ENCODE peak calls at places on chromosomes 1 and 21, in seven cellular contexts. C, H, N, J, E, Z and B are unnamed samples. For H3K4me1, the result is how much of the 10 kb centered on the place peaks cover.

GRCh38 chr1:17540255-17541001 is 930 bp downstream of the ARHGEF10L start:
- DNase-seq in C (peak), H (no peak), N (peak), J (no peak), E (no peak), Z (no peak), B (no peak)

GRCh38 chr21:45421071-45421845 is 16.3 kb downstream of the COL18A1 start:
- DNase-seq in C (peak), H (no peak), N (no peak), J (no peak), E (peak), Z (peak), B (no peak)

GRCh38 chr1:108033486-108034081 is 68.6 kb upstream of the VAV3 start:
- DNase-seq in C (no peak), H (no peak), N (no peak), J (no peak), E (no peak), Z (no peak), B (no peak)

GRCh38 chr21:43188712-43189151 is 19.9 kb downstream of the CRYAA start:
- DNase-seq in C (no peak), H (no peak), N (peak), J (no peak), E (no peak), Z (peak), B (no peak)

GRCh38 chr1:76128096-76128495 is 53.5 kb downstream of the ST6GALNAC3 start:
- DNase-seq in C (no peak), H (no peak), N (no peak), J (no peak), E (no peak), Z (no peak), B (no peak)

GRCh38 chr1:84841971-84842370 is 51.0 kb downstream of the LPAR3 start:
- DNase-seq in C (no peak), H (no peak), N (no peak), J (no peak), E (no peak), Z (no peak), B (no peak)

GRCh38 chr1:225700164-225700740 is 47.3 kb upstream of the ENAH start:
- DNase-seq in C (no peak), H (peak), N (no peak), J (peak), E (no peak), Z (no peak), B (no peak)

GRCh38 chr1:10204003-10204642 is 6.2 kb upstream of the KIF1B start:
- DNase-seq in C (peak), H (no peak), N (no peak), J (no peak), E (no peak), Z (no peak), B (no peak)

GRCh38 chr1:247857069-247857985 is at the start of gene TRIM58:
- DNase-seq in C (peak), H (no peak), N (no peak), J (no peak), E (no peak), Z (no peak), B (no peak)

GRCh38 chr1:243921113-243921512 is 71.1 kb upstream of the AKT3 start:
- DNase-seq in C (no peak), H (no peak), N (no peak), J (no peak), E (no peak), Z (no peak), B (no peak)

GRCh38 chr1:93701619-93702018 is 20.0 kb upstream of the BCAR3 start:
- DNase-seq in C (no peak), H (peak), N (peak), J (peak), E (no peak), Z (no peak), B (no peak)

GRCh38 chr1:178864326-178864725 is 6.6 kb downstream of the ANGPTL1 start:
- DNase-seq in C (no peak), H (no peak), N (no peak), J (peak), E (no peak), Z (no peak), B (no peak)

GRCh38 chr21:38470762-38471161 is 27.5 kb downstream of the ERG start:
- DNase-seq in C (no peak), H (no peak), N (no peak), J (no peak), E (no peak), Z (no peak), B (no peak)

GRCh38 chr1:36729289-36729688 is 246.6 kb upstream of the CSF3R start:
- DNase-seq in C (no peak), H (no peak), N (no peak), J (no peak), E (no peak), Z (no peak), B (no peak)

GRCh38 chr1:97340951-97341350 is 579.9 kb downstream of the DPYD start:
- DNase-seq in C (no peak), H (no peak), N (no peak), J (peak), E (no peak), Z (no peak), B (no peak)

GRCh38 chr1:50422675-50422945 is 633 bp downstream of the DMRTA2 start:
- DNase-seq in C (no peak), H (no peak), N (no peak), J (no peak), E (no peak), Z (no peak), B (no peak)

GRCh38 chr1:195740862-195741261 is 867.4 kb downstream of the KCNT2 start:
- DNase-seq in C (no peak), H (no peak), N (no peak), J (peak), E (no peak), Z (no peak), B (no peak)

GRCh38 chr1:211738709-211739301 is 63.4 kb upstream of the NEK2 start:
- DNase-seq in C (no peak), H (no peak), N (no peak), J (peak), E (no peak), Z (no peak), B (no peak)

GRCh38 chr1:233442392-233442791 is 114.9 kb downstream of the MAP3K21 start:
- DNase-seq in C (no peak), H (no peak), N (no peak), J (no peak), E (no peak), Z (no peak), B (no peak)

GRCh38 chr21:35120631-35121180 is 71.6 kb upstream of the RUNX1 start:
- DNase-seq in C (no peak), H (no peak), N (no peak), J (no peak), E (no peak), Z (no peak), B (no peak)

GRCh38 chr1:45569962-45570581 is 13.8 kb upstream of the NASP start:
- DNase-seq in C (peak), H (peak), N (peak), J (peak), E (peak), Z (peak), B (peak)

DNA sequence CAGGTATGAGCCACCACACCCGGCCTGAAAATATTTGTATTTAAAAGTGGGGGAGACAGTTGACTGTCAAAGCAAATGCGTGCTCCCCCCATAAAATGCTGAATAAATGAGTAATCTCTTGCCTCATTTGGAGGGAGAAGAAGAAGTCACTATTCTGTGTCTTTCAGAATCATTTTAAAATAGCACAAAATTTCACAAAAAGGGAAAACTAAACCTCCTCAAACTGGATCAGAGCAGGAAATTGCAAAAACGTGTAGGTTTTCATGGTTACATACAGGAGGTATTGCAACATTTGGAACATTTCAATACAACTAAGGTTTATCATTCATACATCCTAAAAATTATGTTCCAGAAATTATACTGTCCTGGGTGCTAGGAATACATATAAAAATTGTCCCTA is 13.6 kb downstream of the MTF1 start:
- DNase-seq in C (no peak), H (no peak), N (no peak), J (no peak), E (no peak), Z (no peak), B (no peak)
- H3K27ac ChIP-seq in C (no peak), H (no peak), N (no peak), J (no peak), E (no peak), Z (no peak), B (no peak)

GRCh38 chr1:18639335-18640055 is 8.8 kb downstream of the PAX7 start:
- DNase-seq in C (no peak), H (no peak), N (no peak), J (no peak), E (no peak), Z (no peak), B (no peak)

GRCh38 chr1:18643154-18644012 is 12.7 kb downstream of the PAX7 start:
- DNase-seq in C (peak), H (no peak), N (no peak), J (no peak), E (no peak), Z (no peak), B (no peak)

GRCh38 chr1:18642278-18643095 is 11.8 kb downstream of the PAX7 start:
- DNase-seq in C (no peak), H (no peak), N (no peak), J (no peak), E (no peak), Z (no peak), B (no peak)

GRCh38 chr1:18640228-18641004 is 9.8 kb downstream of the PAX7 start:
- DNase-seq in C (no peak), H (no peak), N (no peak), J (no peak), E (no peak), Z (no peak), B (no peak)

DNA sequence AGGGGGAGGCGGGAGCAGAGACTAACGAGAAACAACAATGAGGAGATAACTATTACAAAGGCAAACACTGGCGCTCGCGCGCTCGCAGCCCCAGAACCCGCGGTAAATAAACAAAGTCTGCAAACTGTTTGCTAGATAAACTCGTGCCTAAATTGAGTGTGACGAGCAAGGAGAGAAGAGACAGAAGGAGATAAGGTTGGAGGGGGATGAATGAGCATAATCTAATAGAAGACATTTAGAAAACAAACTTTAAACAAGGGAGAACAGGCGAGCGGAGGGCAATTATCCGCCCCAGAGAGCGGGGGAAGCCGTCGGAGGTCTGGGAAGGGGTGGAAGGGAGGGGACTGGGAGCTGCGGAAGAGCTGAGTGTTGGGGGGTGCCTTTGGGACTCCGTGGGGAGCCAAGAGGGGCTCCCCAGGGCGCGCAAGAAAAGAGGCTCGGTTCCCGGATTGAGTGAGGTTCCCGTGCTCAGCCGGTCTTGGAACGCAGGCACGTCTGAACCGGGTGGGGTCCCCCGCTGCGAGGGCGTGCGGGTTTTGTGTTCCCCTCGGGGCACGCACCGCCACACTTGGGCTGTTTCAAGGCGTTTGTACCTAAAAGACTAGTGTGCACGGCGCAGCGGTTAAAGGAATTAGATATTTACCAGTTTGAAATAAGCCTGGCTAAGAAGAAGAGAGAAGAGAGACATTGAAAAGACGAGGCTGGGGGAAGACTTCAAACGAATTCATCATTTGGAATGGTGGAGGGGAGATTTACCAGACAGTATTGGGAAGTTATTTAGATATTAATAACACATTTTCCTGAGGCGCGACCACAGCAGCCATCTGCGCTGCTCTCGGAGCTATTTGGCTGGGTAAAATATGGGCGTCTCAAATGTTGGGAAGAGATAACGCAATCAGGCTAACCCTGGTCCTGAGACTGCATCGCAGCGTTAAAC is 10.6 kb downstream of the PAX7 start:
- DNase-seq in C (no peak), H (no peak), N (no peak), J (no peak), E (no peak), Z (no peak), B (no peak)
- H3K4me1 ChIP-seq in C (under half), H (under half), N (under half), J (under half), E (under half), Z (under half), B (under half)

GRCh38 chr1:229058716-229059115 is 212.2 kb upstream of the RAB4A start:
- DNase-seq in C (peak), H (no peak), N (peak), J (no peak), E (no peak), Z (no peak), B (no peak)
- H3K4me3 ChIP-seq in C (no peak), H (no peak), N (no peak), J (no peak), E (no peak), Z (no peak), B (no peak)

GRCh38 chr1:15134285-15134684 is 19.3 kb upstream of the TMEM51 start:
- DNase-seq in C (no peak), H (no peak), N (no peak), J (no peak), E (no peak), Z (no peak), B (no peak)

GRCh38 chr1:15130607-15131006 is 22.9 kb upstream of the TMEM51 start:
- DNase-seq in C (no peak), H (no peak), N (no peak), J (no peak), E (no peak), Z (no peak), B (no peak)

GRCh38 chr1:15128520-15129313 is 24.8 kb upstream of the TMEM51 start:
- DNase-seq in C (peak), H (peak), N (peak), J (peak), E (peak), Z (peak), B (peak)

GRCh38 chr1:15129944-15130343 is 23.6 kb upstream of the TMEM51 start:
- DNase-seq in C (no peak), H (no peak), N (no peak), J (no peak), E (no peak), Z (no peak), B (no peak)

GRCh38 chr1:15132961-15133360 is 20.6 kb upstream of the TMEM51 start:
- DNase-seq in C (no peak), H (no peak), N (no peak), J (no peak), E (no peak), Z (peak), B (no peak)
- H3K27ac ChIP-seq in C (no peak), H (no peak), N (no peak), J (no peak), E (no peak), Z (peak), B (no peak)

GRCh38 chr21:31503467-31503866 is 156.0 kb upstream of the SOD1 start:
- DNase-seq in C (no peak), H (no peak), N (no peak), J (no peak), E (no peak), Z (no peak), B (no peak)
- H3K4me1 ChIP-seq in C (under half), H (under half), N (under half), J (under half), E (under half), Z (under half), B (under half)

GRCh38 chr21:16532841-16533240 is 803.1 kb downstream of the USP25 start:
- DNase-seq in C (no peak), H (no peak), N (no peak), J (peak), E (no peak), Z (no peak), B (no peak)

GRCh38 chr21:16535100-16535418 is 805.3 kb downstream of the USP25 start:
- DNase-seq in C (no peak), H (no peak), N (peak), J (peak), E (peak), Z (peak), B (no peak)

GRCh38 chr21:16533692-16534407 is 804.1 kb downstream of the USP25 start:
- DNase-seq in C (no peak), H (no peak), N (no peak), J (no peak), E (no peak), Z (no peak), B (no peak)

GRCh38 chr21:16536661-16537359 is 807.0 kb downstream of the USP25 start:
- DNase-seq in C (no peak), H (no peak), N (no peak), J (peak), E (no peak), Z (no peak), B (no peak)

DNA sequence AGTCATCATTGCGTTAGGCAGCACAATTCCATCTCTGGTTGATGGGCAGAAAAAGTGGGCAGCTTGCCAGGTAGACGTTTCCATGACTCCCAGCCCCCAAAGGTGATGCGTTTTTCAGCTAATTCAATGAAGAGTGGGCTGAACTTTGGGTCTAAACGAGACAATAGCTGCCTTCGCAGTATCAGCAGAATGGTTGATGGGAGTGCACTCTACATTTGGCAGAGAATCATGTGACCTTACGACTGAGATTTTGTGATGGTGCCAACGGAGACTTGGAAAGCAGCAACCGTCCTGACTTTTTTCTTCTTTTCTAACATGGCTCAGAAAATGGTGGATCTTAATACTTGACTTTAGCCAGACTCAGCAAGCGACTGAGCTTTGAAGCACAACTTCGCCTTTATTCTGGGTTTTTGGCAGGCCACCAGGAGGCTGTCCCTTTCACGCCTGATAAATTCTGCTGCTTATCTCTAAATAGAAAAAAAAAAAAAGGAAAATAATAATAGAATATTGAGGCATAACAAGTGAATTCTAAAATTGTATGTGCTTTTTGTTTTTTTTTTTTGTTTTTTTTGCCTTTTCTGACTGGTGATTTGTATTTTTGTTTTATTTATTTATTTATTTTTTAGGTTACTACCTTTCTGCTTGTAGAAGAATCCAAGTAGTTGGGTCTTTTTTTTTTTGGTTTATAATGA is 804.8 kb downstream of the USP25 start:
- DNase-seq in C (peak), H (no peak), N (peak), J (peak), E (peak), Z (peak), B (no peak)
- H3K4me3 ChIP-seq in C (no peak), H (no peak), N (peak), J (peak), E (peak), Z (peak), B (no peak)